ENCODE peak calls at places on chromosomes 12 and 14, in six cellular contexts. R is activated CD4-positive, alpha-beta T cell treated with anti-CD3 and anti-CD28 coated beads for 48 hours; J is right lobe of liver; P is RKO; W is activated naive CD8-positive, alpha-beta T cell treated with anti-CD3 and anti-CD28 coated beads, Interleukin-2, amount 50 U/mL, for 24 hours; K is WERI-Rb-1. X is an unnamed sample.

GRCh38 chr12:121812921-121813896 is 9.4 kb downstream of the SETD1B start:
- DNase-seq in K (no peak), J (peak; percentile 51), P (no peak), R (no peak), W (no peak), X (no peak)

GRCh38 chr12:125070117-125070516 is 4.9 kb downstream of the AACS start:
- DNase-seq in W (no peak), J (no peak), R (no peak), P (no peak), K (peak; percentile 63), X (no peak)

GRCh38 chr12:122527478-122527944 is 462 bp downstream of the KNTC1 start:
- DNase-seq in K (peak; percentile 13), W (peak; percentile 28), R (peak; percentile 60), P (peak; percentile 68), J (no peak), X (no peak)

GRCh38 chr14:62062645-62063044 is 300.4 kb downstream of the SNAPC1 start:
- DNase-seq in R (no peak), J (no peak), W (no peak), K (no peak), P (no peak), X (no peak)

GRCh38 chr14:100533647-100534485 is 53.4 kb downstream of the BEGAIN start:
- DNase-seq in R (peak; percentile 37), K (peak; percentile 2), J (peak; percentile 93), P (no peak), W (no peak), X (no peak)

GRCh38 chr14:77266336-77266735 is 4.7 kb downstream of the NGB start:
- DNase-seq in R (no peak), K (no peak), W (no peak), P (no peak), J (no peak), X (no peak)

GRCh38 chr12:132335179-132335756 is 5.9 kb upstream of the GALNT9 start:
- DNase-seq in J (no peak), P (no peak), K (no peak), R (no peak), W (no peak), X (no peak)

GRCh38 chr12:68435816-68436215 is 103.7 kb upstream of the MDM1 start:
- DNase-seq in K (no peak), P (no peak), W (no peak), R (no peak), J (no peak), X (no peak)

GRCh38 chr14:61229475-61229888 is 51.7 kb downstream of the TMEM30B start:
- DNase-seq in P (no peak), R (no peak), W (no peak), K (no peak), J (no peak), X (no peak)

GRCh38 chr14:92937229-92937937 is 14.4 kb downstream of the CHGA start:
- DNase-seq in K (no peak), R (peak; percentile 13), P (no peak), W (peak; percentile 29), J (no peak), X (no peak)

GRCh38 chr12:76183459-76184186 is 99.1 kb upstream of the NAP1L1 start:
- DNase-seq in J (no peak), R (peak; percentile 76), W (peak; percentile 54), P (peak; percentile 95), K (no peak), X (peak; percentile 47)

GRCh38 chr12:39972119-39972518 is 133.8 kb downstream of the SLC2A13 start:
- DNase-seq in P (no peak), R (no peak), J (no peak), W (no peak), K (no peak), X (no peak)

GRCh38 chr14:103746706-103747105 is 31.1 kb downstream of the ZFYVE21 start:
- DNase-seq in W (no peak), J (peak; percentile 41), P (peak; percentile 20), K (no peak), R (no peak), X (no peak)

GRCh38 chr12:39905152-39905551 is 200.7 kb downstream of the SLC2A13 start:
- DNase-seq in P (no peak), R (no peak), K (no peak), W (no peak), J (no peak), X (no peak)

GRCh38 chr12:6839482-6840201 is 1.1 kb upstream of the GNB3 start:
- DNase-seq in J (no peak), P (no peak), R (no peak), K (peak; percentile 98), W (no peak), X (peak; percentile 80)

GRCh38 chr14:89540830-89541470 is 123.9 kb upstream of the FOXN3 start:
- DNase-seq in W (no peak), P (peak; percentile 10), J (no peak), K (no peak), R (no peak), X (no peak)